ENCODE peak calls at places on chromosomes 6 and 20, in seven cellular contexts. One of them, this sample, is unnamed.

GRCh38 chr20:32034581-32035397 is 17.3 kb upstream of the HCK start:
- DNase-seq in colonic mucosa: no peak
- DNase-seq in stomach: no peak
- DNase-seq in mucosa of descending colon: no peak
- DNase-seq in HL-60: peak; percentile 82
- DNase-seq in PC-3: no peak
- DNase-seq in endodermal cell: no peak
- DNase-seq in this sample: no peak

GRCh38 chr6:7425808-7426190 is 36.2 kb downstream of the RIOK1 start:
- DNase-seq in colonic mucosa: no peak
- DNase-seq in stomach: no peak
- DNase-seq in mucosa of descending colon: no peak
- DNase-seq in HL-60: no peak
- DNase-seq in PC-3: no peak
- DNase-seq in endodermal cell: peak; percentile 52
- DNase-seq in this sample: no peak

GRCh38 chr6:96963403-96963802 is 38.9 kb downstream of the KLHL32 start:
- DNase-seq in colonic mucosa: no peak
- DNase-seq in stomach: no peak
- DNase-seq in mucosa of descending colon: no peak
- DNase-seq in HL-60: no peak
- DNase-seq in PC-3: no peak
- DNase-seq in endodermal cell: no peak
- DNase-seq in this sample: no peak

GRCh38 chr20:35305682-35306556 is 13.7 kb upstream of the FAM83C start:
- DNase-seq in colonic mucosa: no peak
- DNase-seq in stomach: peak; percentile 60
- DNase-seq in mucosa of descending colon: no peak
- DNase-seq in HL-60: peak; percentile 86
- DNase-seq in PC-3: peak; percentile 100
- DNase-seq in endodermal cell: peak; percentile 36
- DNase-seq in this sample: peak; percentile 97

GRCh38 chr6:128432394-128432793 is 88.0 kb downstream of the PTPRK start:
- DNase-seq in colonic mucosa: no peak
- DNase-seq in stomach: no peak
- DNase-seq in mucosa of descending colon: no peak
- DNase-seq in HL-60: no peak
- DNase-seq in PC-3: peak; percentile 58
- DNase-seq in endodermal cell: no peak
- DNase-seq in this sample: peak; percentile 23

GRCh38 chr6:87136963-87137362 is 18.4 kb upstream of the ZNF292 start:
- DNase-seq in colonic mucosa: no peak
- DNase-seq in stomach: no peak
- DNase-seq in mucosa of descending colon: no peak
- DNase-seq in HL-60: no peak
- DNase-seq in PC-3: no peak
- DNase-seq in endodermal cell: no peak
- DNase-seq in this sample: no peak

GRCh38 chr6:4381379-4381778 is 246.0 kb upstream of the ECI2 start:
- DNase-seq in colonic mucosa: no peak
- DNase-seq in stomach: no peak
- DNase-seq in mucosa of descending colon: no peak
- DNase-seq in HL-60: no peak
- DNase-seq in PC-3: no peak
- DNase-seq in endodermal cell: no peak
- DNase-seq in this sample: no peak

GRCh38 chr6:146916435-146917015 is 287.7 kb upstream of the STXBP5 start:
- DNase-seq in colonic mucosa: no peak
- DNase-seq in stomach: no peak
- DNase-seq in mucosa of descending colon: no peak
- DNase-seq in HL-60: no peak
- DNase-seq in PC-3: no peak
- DNase-seq in endodermal cell: no peak
- DNase-seq in this sample: no peak

GRCh38 chr6:122068291-122068769 is 331.1 kb upstream of the HSF2 start:
- DNase-seq in colonic mucosa: no peak
- DNase-seq in stomach: no peak
- DNase-seq in mucosa of descending colon: no peak
- DNase-seq in HL-60: no peak
- DNase-seq in PC-3: no peak
- DNase-seq in endodermal cell: no peak
- DNase-seq in this sample: no peak

GRCh38 chr6:82767037-82767436 is 298.6 kb downstream of the UBE3D start:
- DNase-seq in colonic mucosa: no peak
- DNase-seq in stomach: no peak
- DNase-seq in mucosa of descending colon: no peak
- DNase-seq in HL-60: no peak
- DNase-seq in PC-3: peak; percentile 9
- DNase-seq in endodermal cell: peak; percentile 61
- DNase-seq in this sample: no peak

GRCh38 chr20:11302436-11302835 is 615.3 kb upstream of the BTBD3 start:
- DNase-seq in colonic mucosa: no peak
- DNase-seq in stomach: no peak
- DNase-seq in mucosa of descending colon: no peak
- DNase-seq in HL-60: no peak
- DNase-seq in PC-3: peak; percentile 13
- DNase-seq in endodermal cell: no peak
- DNase-seq in this sample: no peak

GRCh38 chr6:109714611-109715010 is 23.5 kb downstream of the FIG4 start:
- DNase-seq in colonic mucosa: no peak
- DNase-seq in stomach: no peak
- DNase-seq in mucosa of descending colon: no peak
- DNase-seq in HL-60: no peak
- DNase-seq in PC-3: no peak
- DNase-seq in endodermal cell: no peak
- DNase-seq in this sample: no peak

GRCh38 chr6:35086636-35087360 is 54.3 kb downstream of the TCP11 start:
- DNase-seq in colonic mucosa: no peak
- DNase-seq in stomach: no peak
- DNase-seq in mucosa of descending colon: peak; percentile 9
- DNase-seq in HL-60: no peak
- DNase-seq in PC-3: no peak
- DNase-seq in endodermal cell: no peak
- DNase-seq in this sample: no peak

GRCh38 chr6:144252289-144252688 is 32.8 kb upstream of the UTRN start:
- DNase-seq in colonic mucosa: no peak
- DNase-seq in stomach: no peak
- DNase-seq in mucosa of descending colon: no peak
- DNase-seq in HL-60: no peak
- DNase-seq in PC-3: no peak
- DNase-seq in endodermal cell: no peak
- DNase-seq in this sample: no peak

GRCh38 chr6:136365781-136366354 is 76.2 kb upstream of the BCLAF1 start:
- DNase-seq in colonic mucosa: peak; percentile 70
- DNase-seq in stomach: peak; percentile 34
- DNase-seq in mucosa of descending colon: peak; percentile 68
- DNase-seq in HL-60: peak; percentile 94
- DNase-seq in PC-3: peak; percentile 7
- DNase-seq in endodermal cell: no peak
- DNase-seq in this sample: no peak

GRCh38 chr6:136403166-136403980 is 113.7 kb upstream of the BCLAF1 start:
- DNase-seq in colonic mucosa: no peak
- DNase-seq in stomach: no peak
- DNase-seq in mucosa of descending colon: no peak
- DNase-seq in HL-60: no peak
- DNase-seq in PC-3: peak; percentile 88
- DNase-seq in endodermal cell: no peak
- DNase-seq in this sample: peak; percentile 90

DNA sequence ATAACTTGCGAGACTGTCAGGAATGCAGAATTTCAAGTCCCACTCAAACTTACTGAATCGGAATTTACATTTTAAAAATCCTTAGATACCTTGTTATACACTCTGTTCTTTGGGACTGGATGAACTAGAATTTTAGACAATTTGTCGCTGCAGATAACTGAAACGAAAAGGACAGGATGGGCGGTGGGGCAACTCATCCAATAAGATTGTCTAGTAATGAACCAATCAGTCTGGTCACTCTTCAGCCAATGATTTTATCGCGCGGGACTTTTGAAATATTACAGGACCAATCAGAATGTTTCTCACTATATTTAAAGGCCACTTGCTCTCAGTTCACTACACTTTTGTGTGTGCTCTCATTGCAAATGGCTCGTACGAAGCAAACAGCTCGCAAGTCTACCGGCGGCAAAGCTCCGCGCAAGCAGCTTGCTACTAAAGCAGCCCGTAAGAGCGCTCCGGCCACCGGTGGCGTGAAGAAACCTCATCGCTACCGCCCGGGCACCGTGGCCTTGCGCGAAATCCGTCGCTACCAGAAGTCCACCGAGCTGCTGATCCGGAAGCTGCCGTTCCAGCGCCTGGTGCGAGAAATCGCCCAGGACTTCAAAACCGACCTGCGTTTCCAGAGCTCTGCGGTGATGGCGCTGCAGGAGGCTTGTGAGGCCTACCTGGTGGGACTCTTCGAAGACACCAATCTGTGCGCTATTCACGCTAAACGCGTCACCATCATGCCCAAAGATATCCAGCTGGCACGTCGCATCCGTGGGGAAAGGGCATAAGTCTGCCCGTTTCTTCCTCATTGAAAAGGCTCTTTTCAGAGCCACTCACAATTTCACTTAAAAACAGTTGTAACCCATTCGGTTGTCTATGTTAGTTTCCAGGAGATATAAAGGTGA is 41.9 kb upstream of the HFE start:
- DNase-seq in colonic mucosa: peak; percentile 93
- DNase-seq in stomach: peak; percentile 76
- DNase-seq in mucosa of descending colon: peak; percentile 76
- DNase-seq in HL-60: peak; percentile 89
- DNase-seq in PC-3: peak; percentile 98
- DNase-seq in endodermal cell: no peak
- DNase-seq in this sample: peak; percentile 81
- TF ChIP-seq CTCF in colonic mucosa: no peak
- TF ChIP-seq CTCF in stomach: no peak
- TF ChIP-seq CTCF in mucosa of descending colon: no peak
- TF ChIP-seq CTCF in HL-60: no peak
- TF ChIP-seq CTCF in PC-3: peak; percentile 36
- TF ChIP-seq CTCF in endodermal cell: no peak
- TF ChIP-seq CTCF in this sample: no peak

GRCh38 chr20:62161347-62161746 is 17.8 kb downstream of the SS18L1 start:
- DNase-seq in colonic mucosa: no peak
- DNase-seq in stomach: no peak
- DNase-seq in mucosa of descending colon: no peak
- DNase-seq in HL-60: no peak
- DNase-seq in PC-3: no peak
- DNase-seq in endodermal cell: no peak
- DNase-seq in this sample: no peak

GRCh38 chr20:62160253-62160652 is 16.7 kb downstream of the SS18L1 start:
- DNase-seq in colonic mucosa: no peak
- DNase-seq in stomach: no peak
- DNase-seq in mucosa of descending colon: no peak
- DNase-seq in HL-60: no peak
- DNase-seq in PC-3: no peak
- DNase-seq in endodermal cell: no peak
- DNase-seq in this sample: no peak

GRCh38 chr20:62159052-62159451 is 15.5 kb downstream of the SS18L1 start:
- DNase-seq in colonic mucosa: no peak
- DNase-seq in stomach: no peak
- DNase-seq in mucosa of descending colon: no peak
- DNase-seq in HL-60: no peak
- DNase-seq in PC-3: no peak
- DNase-seq in endodermal cell: no peak
- DNase-seq in this sample: no peak

GRCh38 chr20:62159835-62160234 is 16.3 kb downstream of the SS18L1 start:
- DNase-seq in colonic mucosa: no peak
- DNase-seq in stomach: no peak
- DNase-seq in mucosa of descending colon: no peak
- DNase-seq in HL-60: no peak
- DNase-seq in PC-3: peak; percentile 93
- DNase-seq in endodermal cell: no peak
- DNase-seq in this sample: no peak

GRCh38 chr20:62160876-62161275 is 17.3 kb downstream of the SS18L1 start:
- DNase-seq in colonic mucosa: no peak
- DNase-seq in stomach: no peak
- DNase-seq in mucosa of descending colon: no peak
- DNase-seq in HL-60: no peak
- DNase-seq in PC-3: no peak
- DNase-seq in endodermal cell: no peak
- DNase-seq in this sample: no peak
- H3K4me3 ChIP-seq in colonic mucosa: no peak overlapping the region
- H3K4me3 ChIP-seq in stomach: no peak overlapping the region
- H3K4me3 ChIP-seq in mucosa of descending colon: no peak overlapping the region
- H3K4me3 ChIP-seq in HL-60: no peak overlapping the region
- H3K4me3 ChIP-seq in PC-3: no peak overlapping the region
- H3K4me3 ChIP-seq in endodermal cell: no peak overlapping the region
- H3K4me3 ChIP-seq in this sample: no peak overlapping the region

DNA sequence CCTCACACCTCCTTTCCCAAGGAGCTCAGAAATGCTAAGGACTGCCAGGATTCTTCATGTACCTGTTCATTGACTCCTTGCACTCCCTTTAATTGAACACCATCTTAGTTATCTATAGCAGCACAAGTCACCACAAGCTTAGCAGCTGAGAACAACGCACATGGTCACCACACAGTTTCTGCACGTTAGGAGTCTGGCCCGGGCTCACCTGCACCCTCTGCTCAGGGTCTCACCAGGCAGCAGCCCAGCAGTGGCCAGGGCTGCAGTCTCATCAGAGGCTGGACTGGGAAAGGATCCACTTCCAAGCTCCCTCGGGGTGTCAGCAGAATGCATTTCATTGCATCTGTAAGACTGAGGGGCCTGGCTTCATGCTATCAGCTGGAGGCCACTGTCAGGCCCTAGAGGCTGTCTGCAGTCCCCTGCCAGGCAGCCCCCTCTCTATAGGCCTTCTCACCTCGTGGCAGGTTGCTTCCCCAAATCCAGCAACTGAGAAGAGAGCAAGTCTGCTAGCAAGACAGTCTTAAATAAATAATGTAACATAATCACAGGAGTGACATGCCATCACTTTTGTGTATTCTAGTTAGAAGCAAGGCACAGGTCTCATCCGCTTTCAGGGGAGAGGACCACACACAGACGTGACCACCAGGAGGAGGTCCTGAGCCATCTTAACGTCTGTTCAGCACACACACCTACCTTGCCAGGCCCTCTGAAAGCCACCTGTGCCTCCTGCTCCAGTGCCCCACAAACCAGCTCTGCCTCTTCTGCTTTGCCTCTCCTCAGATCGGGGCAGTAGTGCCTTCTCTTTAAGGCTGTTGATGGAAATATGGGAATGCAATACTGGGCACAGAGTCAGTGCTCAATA is 165.2 kb upstream of the CST7 start:
- DNase-seq in colonic mucosa: no peak
- DNase-seq in stomach: peak; percentile 30
- DNase-seq in mucosa of descending colon: no peak
- DNase-seq in HL-60: no peak
- DNase-seq in PC-3: peak; percentile 35
- DNase-seq in endodermal cell: peak; percentile 78
- DNase-seq in this sample: no peak
- TF ChIP-seq CTCF in colonic mucosa: no peak
- TF ChIP-seq CTCF in stomach: no peak
- TF ChIP-seq CTCF in mucosa of descending colon: no peak
- TF ChIP-seq CTCF in HL-60: no peak
- TF ChIP-seq CTCF in PC-3: peak; percentile 39
- TF ChIP-seq CTCF in endodermal cell: peak; percentile 82
- TF ChIP-seq CTCF in this sample: no peak

DNA sequence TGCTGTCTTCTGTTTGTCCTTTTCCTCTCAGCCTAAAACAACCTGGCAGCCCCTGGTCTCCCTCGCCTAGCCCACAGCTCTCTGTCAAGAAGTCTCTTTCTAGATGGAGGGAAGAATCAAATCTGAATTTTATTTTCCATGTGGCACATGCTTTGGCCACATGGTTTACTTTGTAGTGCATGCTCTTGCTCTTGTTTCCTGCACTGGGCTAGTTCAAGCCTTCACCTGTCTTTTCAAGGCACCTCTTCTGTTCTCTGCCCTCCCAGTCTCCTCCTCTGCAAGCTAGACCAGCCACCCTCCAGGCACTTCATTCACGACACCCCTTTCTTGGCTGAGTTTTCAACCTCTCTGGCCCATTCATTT is 7.6 kb downstream of the PPP1R14C start:
- DNase-seq in colonic mucosa: no peak
- DNase-seq in stomach: no peak
- DNase-seq in mucosa of descending colon: no peak
- DNase-seq in HL-60: no peak
- DNase-seq in PC-3: no peak
- DNase-seq in endodermal cell: no peak
- DNase-seq in this sample: no peak
- H3K4me3 ChIP-seq in colonic mucosa: no peak overlapping the region
- H3K4me3 ChIP-seq in stomach: no peak overlapping the region
- H3K4me3 ChIP-seq in mucosa of descending colon: no peak overlapping the region
- H3K4me3 ChIP-seq in HL-60: no peak overlapping the region
- H3K4me3 ChIP-seq in PC-3: no peak overlapping the region
- H3K4me3 ChIP-seq in endodermal cell: no peak overlapping the region
- H3K4me3 ChIP-seq in this sample: no peak overlapping the region

This sample was measured in AG09309.